ENCODE peak calls at places on chromosomes 13 and 19, in eight cellular contexts. One of them, this sample, is unnamed.
A peak's percentile ranks its signal among the peaks of the same experiment; 100 is the strongest.

GRCh38 chr19:14103310-14103709 is 12.8 kb upstream of the SAMD1 start:
- DNase-seq in fibroblast of lung: no peak
- DNase-seq in hepatocyte: no peak
- DNase-seq in lower lobe of right lung: no peak
- DNase-seq in sigmoid colon: no peak
- DNase-seq in foreskin keratinocyte: no peak
- DNase-seq in gastrocnemius medialis: no peak
- DNase-seq in body of pancreas: no peak
- DNase-seq in this sample: no peak

GRCh38 chr19:1767464-1767933 is 14.2 kb downstream of the ONECUT3 start:
- DNase-seq in fibroblast of lung: no peak
- DNase-seq in hepatocyte: peak; percentile 53
- DNase-seq in lower lobe of right lung: no peak
- DNase-seq in sigmoid colon: no peak
- DNase-seq in foreskin keratinocyte: no peak
- DNase-seq in gastrocnemius medialis: no peak
- DNase-seq in body of pancreas: peak; percentile 47
- DNase-seq in this sample: no peak

GRCh38 chr13:101941095-101941777 is 460.6 kb downstream of the FGF14 start:
- DNase-seq in fibroblast of lung: peak; percentile 46
- DNase-seq in hepatocyte: no peak
- DNase-seq in lower lobe of right lung: no peak
- DNase-seq in sigmoid colon: no peak
- DNase-seq in foreskin keratinocyte: no peak
- DNase-seq in gastrocnemius medialis: no peak
- DNase-seq in body of pancreas: no peak
- DNase-seq in this sample: no peak

GRCh38 chr19:29085630-29086029 is 127.3 kb downstream of the UQCRFS1 start:
- DNase-seq in fibroblast of lung: no peak
- DNase-seq in hepatocyte: no peak
- DNase-seq in lower lobe of right lung: no peak
- DNase-seq in sigmoid colon: no peak
- DNase-seq in foreskin keratinocyte: no peak
- DNase-seq in gastrocnemius medialis: no peak
- DNase-seq in body of pancreas: no peak
- DNase-seq in this sample: no peak

GRCh38 chr13:82976499-82976898 is 905.8 kb downstream of the SLITRK1 start:
- DNase-seq in fibroblast of lung: peak; percentile 42
- DNase-seq in hepatocyte: no peak
- DNase-seq in lower lobe of right lung: no peak
- DNase-seq in sigmoid colon: no peak
- DNase-seq in foreskin keratinocyte: no peak
- DNase-seq in gastrocnemius medialis: no peak
- DNase-seq in body of pancreas: no peak
- DNase-seq in this sample: no peak

GRCh38 chr19:19446655-19447437 is 41.4 kb downstream of the GATAD2A start:
- DNase-seq in fibroblast of lung: no peak
- DNase-seq in hepatocyte: no peak
- DNase-seq in lower lobe of right lung: no peak
- DNase-seq in sigmoid colon: no peak
- DNase-seq in foreskin keratinocyte: no peak
- DNase-seq in gastrocnemius medialis: no peak
- DNase-seq in body of pancreas: no peak
- DNase-seq in this sample: no peak

GRCh38 chr13:50153401-50153800 is 138.2 kb downstream of the KCNRG start:
- DNase-seq in fibroblast of lung: no peak
- DNase-seq in hepatocyte: no peak
- DNase-seq in lower lobe of right lung: no peak
- DNase-seq in sigmoid colon: no peak
- DNase-seq in foreskin keratinocyte: no peak
- DNase-seq in gastrocnemius medialis: no peak
- DNase-seq in body of pancreas: no peak
- DNase-seq in this sample: no peak

GRCh38 chr13:114151031-114151430 is 18.6 kb upstream of the RASA3 start:
- DNase-seq in fibroblast of lung: no peak
- DNase-seq in hepatocyte: no peak
- DNase-seq in lower lobe of right lung: peak; percentile 44
- DNase-seq in sigmoid colon: no peak
- DNase-seq in foreskin keratinocyte: no peak
- DNase-seq in gastrocnemius medialis: no peak
- DNase-seq in body of pancreas: no peak
- DNase-seq in this sample: peak; percentile 27

GRCh38 chr13:21106089-21106488 is 44.7 kb upstream of the LATS2 start:
- DNase-seq in fibroblast of lung: peak; percentile 65
- DNase-seq in hepatocyte: no peak
- DNase-seq in lower lobe of right lung: no peak
- DNase-seq in sigmoid colon: no peak
- DNase-seq in foreskin keratinocyte: no peak
- DNase-seq in gastrocnemius medialis: no peak
- DNase-seq in body of pancreas: no peak
- DNase-seq in this sample: no peak

GRCh38 chr19:52923782-52924593 is 760 bp upstream of the ZNF888 start:
- DNase-seq in fibroblast of lung: peak; percentile 45
- DNase-seq in hepatocyte: peak; percentile 67
- DNase-seq in lower lobe of right lung: peak; percentile 88
- DNase-seq in sigmoid colon: peak; percentile 82
- DNase-seq in foreskin keratinocyte: no peak
- DNase-seq in gastrocnemius medialis: peak; percentile 22
- DNase-seq in body of pancreas: peak; percentile 52
- DNase-seq in this sample: no peak

GRCh38 chr19:7489609-7490044 is 792 bp upstream of the PEX11G start:
- DNase-seq in fibroblast of lung: no peak
- DNase-seq in hepatocyte: peak; percentile 60
- DNase-seq in lower lobe of right lung: no peak
- DNase-seq in sigmoid colon: no peak
- DNase-seq in foreskin keratinocyte: no peak
- DNase-seq in gastrocnemius medialis: no peak
- DNase-seq in body of pancreas: no peak
- DNase-seq in this sample: no peak

GRCh38 chr13:69571606-69572323 is 535.9 kb upstream of the ATXN8OS start:
- DNase-seq in fibroblast of lung: no peak
- DNase-seq in hepatocyte: no peak
- DNase-seq in lower lobe of right lung: no peak
- DNase-seq in sigmoid colon: no peak
- DNase-seq in foreskin keratinocyte: no peak
- DNase-seq in gastrocnemius medialis: no peak
- DNase-seq in body of pancreas: no peak
- DNase-seq in this sample: no peak

GRCh38 chr13:44174769-44175425 is 198.7 kb upstream of the SERP2 start:
- DNase-seq in fibroblast of lung: peak; percentile 46
- DNase-seq in hepatocyte: peak; percentile 61
- DNase-seq in lower lobe of right lung: no peak
- DNase-seq in sigmoid colon: no peak
- DNase-seq in foreskin keratinocyte: no peak
- DNase-seq in gastrocnemius medialis: no peak
- DNase-seq in body of pancreas: no peak
- DNase-seq in this sample: no peak

GRCh38 chr13:110471156-110471832 is 90.2 kb downstream of the RAB20 start:
- DNase-seq in fibroblast of lung: no peak
- DNase-seq in hepatocyte: no peak
- DNase-seq in lower lobe of right lung: peak; percentile 64
- DNase-seq in sigmoid colon: no peak
- DNase-seq in foreskin keratinocyte: no peak
- DNase-seq in gastrocnemius medialis: no peak
- DNase-seq in body of pancreas: no peak
- DNase-seq in this sample: no peak

DNA sequence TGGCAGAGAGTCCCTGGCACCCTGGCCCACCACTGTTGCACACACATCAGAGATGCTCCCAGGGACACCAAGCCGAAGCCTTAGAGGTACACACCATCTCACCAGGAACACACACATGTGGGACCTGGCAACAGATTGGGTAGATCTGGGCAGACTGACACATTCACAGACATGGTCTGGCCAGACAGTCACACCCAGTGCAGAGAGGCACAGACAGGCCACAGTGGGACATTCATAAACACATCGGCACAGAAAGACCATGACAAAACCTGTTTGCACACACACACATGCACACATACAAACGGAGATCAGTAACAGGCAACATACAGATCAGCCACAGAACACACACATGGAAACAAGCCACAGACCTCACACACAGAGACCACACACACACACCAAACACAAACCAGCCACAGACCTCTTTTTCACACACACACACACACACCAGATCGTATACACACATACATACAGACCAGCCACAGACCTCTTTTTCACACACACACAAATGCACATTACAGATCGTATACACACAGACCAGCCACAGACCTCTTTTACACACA is 6.3 kb upstream of the JUNB start:
- DNase-seq in fibroblast of lung: no peak
- DNase-seq in hepatocyte: no peak
- DNase-seq in lower lobe of right lung: no peak
- DNase-seq in sigmoid colon: no peak
- DNase-seq in foreskin keratinocyte: no peak
- DNase-seq in gastrocnemius medialis: no peak
- DNase-seq in body of pancreas: no peak
- DNase-seq in this sample: no peak
- H3K4me1 ChIP-seq in fibroblast of lung: peaks cover 41% of the 10 kb centered on the region
- H3K4me1 ChIP-seq in hepatocyte: peaks cover 69% of the 10 kb centered on the region
- H3K4me1 ChIP-seq in lower lobe of right lung: peaks cover 82% of the 10 kb centered on the region
- H3K4me1 ChIP-seq in sigmoid colon: no peaks in the 10 kb centered on the region
- H3K4me1 ChIP-seq in foreskin keratinocyte: peaks cover 40% of the 10 kb centered on the region
- H3K4me1 ChIP-seq in gastrocnemius medialis: peaks cover 60% of the 10 kb centered on the region
- H3K4me1 ChIP-seq in body of pancreas: peaks cover 80% of the 10 kb centered on the region
- H3K4me1 ChIP-seq in this sample: peaks cover 52% of the 10 kb centered on the region

GRCh38 chr19:5103812-5104410 is 135.0 kb downstream of the KDM4B start:
- DNase-seq in fibroblast of lung: no peak
- DNase-seq in hepatocyte: no peak
- DNase-seq in lower lobe of right lung: no peak
- DNase-seq in sigmoid colon: no peak
- DNase-seq in foreskin keratinocyte: no peak
- DNase-seq in gastrocnemius medialis: no peak
- DNase-seq in body of pancreas: peak; percentile 76
- DNase-seq in this sample: no peak
- H3K27ac ChIP-seq in fibroblast of lung: no peak overlapping the region
- H3K27ac ChIP-seq in hepatocyte: peak overlapping the region; percentile 43
- H3K27ac ChIP-seq in lower lobe of right lung: no peak overlapping the region
- H3K27ac ChIP-seq in sigmoid colon: peak overlapping the region; percentile 78
- H3K27ac ChIP-seq in foreskin keratinocyte: no peak overlapping the region
- H3K27ac ChIP-seq in gastrocnemius medialis: peak overlapping the region; percentile 87
- H3K27ac ChIP-seq in body of pancreas: peak overlapping the region; percentile 91
- H3K27ac ChIP-seq in this sample: no peak overlapping the region

GRCh38 chr19:55340144-55340783 is 588 bp downstream of the KMT5C start:
- DNase-seq in fibroblast of lung: no peak
- DNase-seq in hepatocyte: peak; percentile 49
- DNase-seq in lower lobe of right lung: peak; percentile 66
- DNase-seq in sigmoid colon: no peak
- DNase-seq in foreskin keratinocyte: no peak
- DNase-seq in gastrocnemius medialis: no peak
- DNase-seq in body of pancreas: peak; percentile 28
- DNase-seq in this sample: no peak

GRCh38 chr19:55340784-55341147 is 1.1 kb downstream of the KMT5C start:
- DNase-seq in fibroblast of lung: no peak
- DNase-seq in hepatocyte: peak; percentile 71
- DNase-seq in lower lobe of right lung: no peak
- DNase-seq in sigmoid colon: no peak
- DNase-seq in foreskin keratinocyte: no peak
- DNase-seq in gastrocnemius medialis: no peak
- DNase-seq in body of pancreas: peak; percentile 23
- DNase-seq in this sample: no peak

GRCh38 chr19:55342044-55342531 is 2.4 kb downstream of the KMT5C start:
- DNase-seq in fibroblast of lung: no peak
- DNase-seq in hepatocyte: no peak
- DNase-seq in lower lobe of right lung: no peak
- DNase-seq in sigmoid colon: no peak
- DNase-seq in foreskin keratinocyte: no peak
- DNase-seq in gastrocnemius medialis: no peak
- DNase-seq in body of pancreas: no peak
- DNase-seq in this sample: no peak

GRCh38 chr19:55341191-55342043 is 1.7 kb downstream of the KMT5C start:
- DNase-seq in fibroblast of lung: peak; percentile 44
- DNase-seq in hepatocyte: peak; percentile 91
- DNase-seq in lower lobe of right lung: peak; percentile 88
- DNase-seq in sigmoid colon: peak; percentile 91
- DNase-seq in foreskin keratinocyte: no peak
- DNase-seq in gastrocnemius medialis: peak; percentile 47
- DNase-seq in body of pancreas: peak; percentile 78
- DNase-seq in this sample: peak; percentile 84

DNA sequence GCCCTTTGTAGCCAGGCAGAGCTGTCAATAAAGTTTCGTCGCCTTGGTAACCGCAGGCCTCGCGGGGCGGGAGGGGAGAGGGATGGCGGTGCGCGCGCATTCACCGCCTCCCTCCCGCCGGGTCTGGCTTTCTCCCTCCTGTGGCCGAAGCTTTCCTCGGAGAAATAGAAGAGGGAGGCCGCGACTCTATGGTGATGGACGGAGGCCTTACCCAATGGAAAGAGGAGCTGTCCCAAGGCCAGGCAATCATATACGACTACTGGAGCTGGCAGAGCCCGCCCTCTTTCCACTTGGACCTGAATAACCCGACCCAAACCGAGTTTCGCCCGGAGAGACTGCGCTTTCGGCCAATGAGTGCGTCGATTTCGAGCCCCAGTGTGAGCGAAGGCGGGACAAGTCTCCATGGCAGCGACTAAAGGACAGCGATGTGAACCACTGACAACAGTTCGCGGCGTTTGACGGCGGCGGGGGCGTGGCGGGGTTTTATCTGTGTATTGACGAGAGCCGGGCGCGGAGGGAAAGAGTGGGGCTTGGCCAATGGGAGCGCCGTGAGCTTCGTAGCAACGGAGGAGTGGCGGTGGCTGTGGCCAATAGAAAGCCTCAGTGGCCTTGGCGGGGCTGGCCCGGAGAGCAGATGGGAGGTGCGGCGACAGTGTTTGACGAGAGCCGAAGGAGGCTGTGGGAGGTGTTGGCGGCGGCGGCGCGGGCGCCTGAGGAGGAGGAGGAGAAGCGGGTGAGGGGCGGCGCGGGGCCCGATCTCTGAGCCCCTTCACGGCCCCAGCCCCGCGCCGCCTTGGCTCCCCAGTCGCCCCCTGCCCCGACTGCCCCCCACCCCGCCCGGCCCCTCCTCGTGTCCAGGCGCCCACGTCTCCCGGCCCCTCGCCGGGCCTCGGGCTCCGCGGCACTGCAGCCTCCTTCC is at the start of gene KMT5C:
- DNase-seq in fibroblast of lung: peak; percentile 100
- DNase-seq in hepatocyte: peak; percentile 100
- DNase-seq in lower lobe of right lung: peak; percentile 100
- DNase-seq in sigmoid colon: peak; percentile 100
- DNase-seq in foreskin keratinocyte: peak; percentile 100
- DNase-seq in gastrocnemius medialis: peak; percentile 100
- DNase-seq in body of pancreas: peak; percentile 100
- DNase-seq in this sample: peak; percentile 100
- TF ChIP-seq CTCF in fibroblast of lung: peak; percentile 29
- TF ChIP-seq CTCF in hepatocyte: no peak
- TF ChIP-seq CTCF in lower lobe of right lung: peak; percentile 37
- TF ChIP-seq CTCF in sigmoid colon: peak; percentile 63
- TF ChIP-seq CTCF in foreskin keratinocyte: peak; percentile 68
- TF ChIP-seq CTCF in gastrocnemius medialis: peak; percentile 56
- TF ChIP-seq CTCF in body of pancreas: peak; percentile 23
- TF ChIP-seq CTCF in this sample: peak; percentile 11

DNA sequence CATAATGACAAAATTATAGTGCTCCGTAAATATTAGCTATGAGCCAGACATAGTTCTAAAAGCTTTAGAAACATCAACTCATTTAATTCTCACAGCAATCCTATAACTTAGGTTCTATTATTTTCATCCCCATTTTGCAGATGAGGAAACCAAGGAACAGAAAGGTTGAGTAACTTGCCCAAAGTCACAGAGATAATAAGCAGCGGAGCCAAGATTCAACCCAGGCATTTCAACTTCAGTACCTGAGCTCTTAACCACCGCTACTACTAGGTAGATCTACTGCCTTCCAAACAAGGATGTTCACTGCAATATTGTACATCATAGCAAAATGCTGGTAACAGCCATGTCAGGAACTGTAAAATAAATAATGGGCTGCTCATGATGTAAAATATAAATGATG is 39.9 kb downstream of the ELF1 start:
- DNase-seq in fibroblast of lung: no peak
- DNase-seq in hepatocyte: no peak
- DNase-seq in lower lobe of right lung: no peak
- DNase-seq in sigmoid colon: no peak
- DNase-seq in foreskin keratinocyte: no peak
- DNase-seq in gastrocnemius medialis: no peak
- DNase-seq in body of pancreas: no peak
- DNase-seq in this sample: no peak
- H3K4me1 ChIP-seq in fibroblast of lung: peaks cover 2% of the 10 kb centered on the region
- H3K4me1 ChIP-seq in hepatocyte: peaks cover 28% of the 10 kb centered on the region
- H3K4me1 ChIP-seq in lower lobe of right lung: peaks cover 88% of the 10 kb centered on the region
- H3K4me1 ChIP-seq in sigmoid colon: no peaks in the 10 kb centered on the region
- H3K4me1 ChIP-seq in foreskin keratinocyte: peaks cover 34% of the 10 kb centered on the region
- H3K4me1 ChIP-seq in gastrocnemius medialis: peaks cover 53% of the 10 kb centered on the region
- H3K4me1 ChIP-seq in body of pancreas: peaks cover 80% of the 10 kb centered on the region
- H3K4me1 ChIP-seq in this sample: peaks cover 34% of the 10 kb centered on the region